ENCODE peak calls at places on chromosomes 13 and 19, in six cellular contexts. I is astrocyte, M is HepG2, D is OCI-LY7, C is SK-N-SH, K is neuronal stem cell. R is an unnamed sample. For H3K4me1, the result is how much of the 10 kb centered on the place peaks cover.

GRCh38 chr13:42035905-42036521 is 12.4 kb upstream of the DGKH start:
- DNase-seq in I (no peak), M (no peak), D (no peak), C (no peak), K (no peak), R (no peak)

GRCh38 chr13:113969973-113970611 is 3.8 kb downstream of the C13orf46 start:
- DNase-seq in I (no peak), M (no peak), D (no peak), C (no peak), K (no peak), R (peak)

GRCh38 chr13:98878421-98879126 is 99.3 kb downstream of the DOCK9 start:
- DNase-seq in I (no peak), M (no peak), D (no peak), C (no peak), K (no peak), R (no peak)

GRCh38 chr13:26742691-26743358 is 17.8 kb downstream of the GPR12 start:
- DNase-seq in I (no peak), M (no peak), D (no peak), C (no peak), K (no peak), R (no peak)

GRCh38 chr19:5002143-5002542 is 33.2 kb downstream of the KDM4B start:
- DNase-seq in I (peak), M (peak), D (no peak), C (no peak), K (no peak), R (peak)

GRCh38 chr13:95023405-95023804 is 277.8 kb downstream of the ABCC4 start:
- DNase-seq in I (no peak), M (no peak), D (no peak), C (no peak), K (no peak), R (no peak)

GRCh38 chr13:28636078-28636477 is 22.9 kb upstream of the POMP start:
- DNase-seq in I (peak), M (no peak), D (no peak), C (no peak), K (no peak), R (no peak)

GRCh38 chr19:58217607-58218391 is 10.9 kb upstream of the ZNF544 start:
- DNase-seq in I (no peak), M (no peak), D (no peak), C (no peak), K (no peak), R (no peak)

GRCh38 chr19:51690359-51691121 is 2.6 kb upstream of the SPACA6 start:
- DNase-seq in I (peak), M (no peak), D (peak), C (peak), K (peak), R (peak)

GRCh38 chr13:79543883-79544282 is 62.9 kb downstream of the NDFIP2 start:
- DNase-seq in I (no peak), M (no peak), D (no peak), C (no peak), K (no peak), R (no peak)

GRCh38 chr19:29014857-29015436 is 198.0 kb downstream of the UQCRFS1 start:
- DNase-seq in I (no peak), M (no peak), D (no peak), C (no peak), K (no peak), R (no peak)

GRCh38 chr13:87674143-87674772 is 3.1 kb downstream of the SLITRK5 start:
- DNase-seq in I (no peak), M (no peak), D (peak), C (peak), K (peak), R (no peak)

GRCh38 chr19:2064788-2065524 is 13.9 kb upstream of the MKNK2 start:
- DNase-seq in I (no peak), M (no peak), D (no peak), C (no peak), K (no peak), R (no peak)

GRCh38 chr13:77584111-77584510 is 48.6 kb downstream of the SCEL start:
- DNase-seq in I (no peak), M (no peak), D (no peak), C (no peak), K (no peak), R (no peak)

GRCh38 chr19:55647732-55648656 is at the start of gene CCDC106:
- DNase-seq in I (peak), M (peak), D (peak), C (peak), K (peak), R (peak)

GRCh38 chr13:77975358-77976042 is 56.9 kb upstream of the EDNRB start:
- DNase-seq in I (no peak), M (no peak), D (no peak), C (no peak), K (no peak), R (no peak)

GRCh38 chr13:59111711-59112110 is 1052.0 kb downstream of the DIAPH3 start:
- DNase-seq in I (peak), M (no peak), D (no peak), C (no peak), K (no peak), R (no peak)

GRCh38 chr19:29211562-29212416 is 1.2 kb downstream of the UQCRFS1 start:
- DNase-seq in I (peak), M (peak), D (no peak), C (peak), K (no peak), R (no peak)

GRCh38 chr13:74820809-74821208 is 661.2 kb downstream of the TBC1D4 start:
- DNase-seq in I (no peak), M (no peak), D (no peak), C (no peak), K (no peak), R (no peak)

GRCh38 chr13:64633948-64634347 is 2596.2 kb downstream of the PCDH9 start:
- DNase-seq in I (peak), M (no peak), D (no peak), C (no peak), K (no peak), R (no peak)

GRCh38 chr13:99331881-99332293 is 24.7 kb upstream of the GPR183 start:
- DNase-seq in I (no peak), M (no peak), D (peak), C (no peak), K (no peak), R (no peak)

GRCh38 chr13:60051754-60052153 is 112.0 kb downstream of the DIAPH3 start:
- DNase-seq in I (no peak), M (no peak), D (no peak), C (no peak), K (no peak), R (no peak)

DNA sequence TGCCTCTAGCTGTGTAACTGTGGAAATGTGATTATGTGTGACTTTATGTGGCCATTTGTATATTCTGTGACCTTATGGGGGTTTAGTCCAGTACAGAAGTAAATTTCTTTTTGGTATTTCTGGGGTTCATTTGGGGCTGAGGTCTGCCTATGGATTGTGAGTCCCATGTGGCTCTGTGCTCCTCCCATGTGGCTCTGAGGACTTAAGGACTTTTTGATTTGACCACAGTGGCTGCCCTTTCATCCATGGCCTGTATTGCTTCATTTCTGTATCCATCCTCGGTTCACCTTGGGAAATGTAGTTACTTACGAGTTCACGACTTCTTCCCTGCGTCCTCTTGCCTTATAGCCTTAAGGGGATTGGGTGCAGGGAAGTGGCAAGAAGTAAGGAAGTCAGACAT is 1.0 kb downstream of the ZNF420 start:
- DNase-seq in I (no peak), M (no peak), D (peak), C (no peak), K (no peak), R (no peak)
- H3K4me1 ChIP-seq in I (under half), M (under half), D (under half), C (under half), K (under half), R (under half)

GRCh38 chr19:18839465-18840287 is 7.9 kb downstream of the UPF1 start:
- DNase-seq in I (no peak), M (peak), D (no peak), C (no peak), K (no peak), R (no peak)
- H3K4me2 ChIP-seq in I (peak), M (peak), D (no peak), C (no peak), K (no peak), R (no peak)

GRCh38 chr13:39039033-39039432 is 777 bp downstream of the NHLRC3 start:
- DNase-seq in I (no peak), M (peak), D (peak), C (no peak), K (no peak), R (no peak)

GRCh38 chr13:39040206-39040605 is 1.9 kb downstream of the NHLRC3 start:
- DNase-seq in I (no peak), M (peak), D (no peak), C (no peak), K (no peak), R (no peak)

GRCh38 chr13:39037410-39037879 is 444 bp downstream of the PROSER1 start:
- DNase-seq in I (no peak), M (no peak), D (no peak), C (no peak), K (no peak), R (no peak)

GRCh38 chr13:39037880-39038568 is at the start of the genes NHLRC3 and PROSER1:
- DNase-seq in I (peak), M (peak), D (peak), C (peak), K (peak), R (peak)

DNA sequence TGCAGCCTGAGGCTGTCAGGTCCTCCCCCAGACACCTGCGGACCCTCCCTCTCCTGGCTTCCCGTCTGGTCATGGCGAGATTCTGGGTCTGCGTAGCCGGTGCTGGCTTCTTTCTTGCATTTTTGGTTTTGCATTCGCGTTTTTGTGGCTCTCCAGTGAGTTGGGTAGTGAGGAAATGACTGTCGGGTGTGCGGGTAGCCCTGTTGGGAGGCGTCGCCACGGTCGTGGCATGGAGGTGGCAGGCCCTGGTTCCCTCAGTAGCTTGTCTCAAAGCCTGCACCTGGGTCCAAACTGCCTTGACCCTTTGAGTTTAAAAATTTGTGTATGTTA is 278 bp downstream of the NHLRC3 start:
- DNase-seq in I (peak), M (peak), D (peak), C (no peak), K (no peak), R (no peak)
- H3K4me1 ChIP-seq in I (under half), M (under half), D (under half), C (under half), K (under half), R (under half)

GRCh38 chr19:45385392-45386221 is 15.2 kb upstream of the ERCC2 start:
- DNase-seq in I (no peak), M (no peak), D (no peak), C (peak), K (no peak), R (no peak)
- H3K4me2 ChIP-seq in I (peak), M (no peak), D (no peak), C (no peak), K (peak), R (no peak)

DNA sequence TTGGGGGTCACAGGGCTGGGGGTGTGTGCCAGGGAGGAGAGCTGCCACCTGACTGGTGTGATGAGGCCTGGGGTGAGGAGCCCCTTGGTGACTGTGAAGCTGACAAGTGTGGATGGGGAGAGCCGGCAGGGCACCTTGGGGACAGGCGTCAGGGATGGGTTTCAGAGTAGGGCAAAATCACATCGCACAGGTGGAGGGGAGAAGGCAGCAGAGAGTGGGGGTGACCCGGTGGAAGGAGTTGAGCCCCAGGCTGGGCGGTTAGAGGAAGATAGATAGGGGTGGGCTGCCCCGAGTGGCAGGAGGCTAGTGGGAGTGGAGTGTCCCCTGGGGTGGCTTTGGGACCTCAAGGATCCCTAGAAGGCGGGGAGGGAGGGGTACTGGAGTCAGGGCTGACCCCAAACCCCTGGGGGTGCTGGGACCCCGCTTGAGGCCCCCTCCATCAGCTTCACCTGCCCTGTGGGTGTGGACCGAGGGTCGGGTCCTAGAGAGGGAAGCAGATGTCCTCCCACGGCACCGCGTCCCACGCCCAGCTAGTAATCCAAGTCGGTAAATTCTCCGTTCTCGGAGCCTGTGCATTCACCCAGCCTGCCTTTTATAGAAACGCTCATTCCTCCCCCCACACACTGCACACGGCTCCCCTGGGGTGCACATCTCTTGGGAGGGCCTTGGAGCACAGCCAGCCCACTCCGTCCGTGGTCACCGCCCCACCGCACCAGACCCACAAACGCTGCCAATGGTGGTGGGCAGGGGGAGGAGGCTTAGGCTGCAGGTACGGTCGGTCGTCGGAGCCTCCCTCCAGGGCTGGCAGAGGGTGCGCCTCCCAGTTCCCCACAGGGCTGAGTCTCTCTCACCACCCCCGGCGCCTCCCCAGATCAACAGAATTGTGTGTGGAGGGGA is 2.4 kb downstream of the CTXN1 start:
- DNase-seq in I (no peak), M (no peak), D (no peak), C (no peak), K (no peak), R (no peak)
- H3K4me1 ChIP-seq in I (under half), M (under half), D (under half), C (under half), K (under half), R (under half)

GRCh38 chr19:11624064-11624463 is 26.8 kb downstream of the ZNF627 start:
- DNase-seq in I (peak), M (peak), D (no peak), C (no peak), K (no peak), R (no peak)
- H3K4me2 ChIP-seq in I (peak), M (peak), D (peak), C (no peak), K (no peak), R (no peak)

GRCh38 chr19:10655457-10656312 is 1.5 kb downstream of the ILF3 start:
- DNase-seq in I (peak), M (peak), D (peak), C (peak), K (no peak), R (peak)

GRCh38 chr19:10653482-10653731 is 739 bp upstream of the ILF3 start:
- DNase-seq in I (no peak), M (no peak), D (no peak), C (no peak), K (no peak), R (no peak)

GRCh38 chr19:10654610-10655456 is 687 bp downstream of the ILF3 start:
- DNase-seq in I (no peak), M (peak), D (peak), C (peak), K (peak), R (no peak)

GRCh38 chr19:10651821-10652220 is 2.3 kb upstream of the ILF3 start:
- DNase-seq in I (no peak), M (no peak), D (peak), C (no peak), K (no peak), R (no peak)

DNA sequence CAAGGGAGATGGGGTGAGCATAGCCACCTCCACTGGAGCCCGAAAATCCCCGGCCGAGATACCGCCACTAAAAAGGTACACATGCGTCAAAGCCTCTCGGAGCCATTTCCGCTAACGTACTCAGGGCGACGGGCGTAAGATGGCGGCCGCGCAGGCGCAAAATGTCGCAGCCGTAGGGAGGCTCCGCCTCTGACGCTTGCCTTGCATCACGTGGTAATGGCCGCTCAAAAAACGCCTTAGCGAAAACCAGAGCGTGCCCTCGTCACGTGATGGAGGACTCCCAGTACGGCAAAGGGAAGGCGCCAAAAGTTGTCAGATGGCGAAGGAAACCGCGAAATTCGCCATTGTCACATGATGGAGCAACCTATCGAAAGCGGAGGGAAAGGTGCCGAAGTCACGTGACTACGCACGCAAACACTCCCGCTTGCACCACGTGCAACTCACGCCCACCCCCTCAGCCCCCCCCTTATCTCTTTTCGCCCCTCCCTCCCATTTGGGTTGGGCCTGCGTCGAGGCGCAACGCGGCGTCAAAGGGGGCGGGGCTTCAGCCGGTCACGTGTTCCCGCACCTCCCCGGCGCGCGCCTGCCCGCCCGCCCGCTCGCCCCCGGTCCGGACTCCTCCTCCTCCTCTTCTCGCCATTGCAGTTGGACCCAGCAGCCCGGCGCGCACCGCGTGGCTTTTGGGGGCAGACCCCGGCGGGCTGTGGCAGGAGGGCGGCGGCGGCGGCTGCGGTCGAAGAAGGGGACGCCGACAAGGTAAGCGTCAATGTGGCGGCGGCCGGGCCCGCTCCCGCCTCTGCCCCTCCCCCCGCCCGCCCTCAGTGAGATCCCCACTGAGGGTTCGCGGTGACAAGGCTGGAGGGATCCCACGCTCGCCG is at the start of gene ILF3:
- DNase-seq in I (peak), M (peak), D (peak), C (peak), K (peak), R (peak)
- H3K4me1 ChIP-seq in I (under half), M (under half), D (under half), C (under half), K (under half), R (under half)

DNA sequence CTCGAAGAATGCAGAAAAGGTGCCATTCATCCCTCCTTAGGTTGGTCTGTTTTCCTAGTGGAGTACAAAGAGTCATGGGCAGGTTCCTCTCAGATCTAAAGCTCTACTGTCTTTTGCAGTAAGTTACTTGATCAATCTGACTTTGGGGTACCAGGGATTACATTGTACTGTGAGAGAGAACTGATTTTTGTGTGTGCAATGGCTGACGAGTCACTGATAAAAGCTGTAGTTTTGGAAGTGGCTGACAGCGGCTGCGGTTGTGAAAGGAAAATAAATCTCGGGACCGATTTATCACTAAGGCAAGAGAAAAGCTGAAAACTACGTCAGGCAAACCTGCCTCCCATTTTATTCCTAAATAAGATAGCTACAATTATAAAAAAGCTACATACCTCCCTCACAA is 26.9 kb downstream of the UTP14C start:
- DNase-seq in I (no peak), M (no peak), D (no peak), C (no peak), K (no peak), R (no peak)
- H3K4me2 ChIP-seq in I (no peak), M (no peak), D (no peak), C (no peak), K (no peak), R (no peak)

GRCh38 chr13:111181977-111182376 is 66.9 kb downstream of the ARHGEF7 start:
- DNase-seq in I (no peak), M (no peak), D (no peak), C (no peak), K (no peak), R (peak)

GRCh38 chr13:111186305-111186930 is 71.3 kb downstream of the ARHGEF7 start:
- DNase-seq in I (no peak), M (no peak), D (peak), C (no peak), K (no peak), R (no peak)

GRCh38 chr13:111183087-111183645 is 68.1 kb downstream of the ARHGEF7 start:
- DNase-seq in I (no peak), M (no peak), D (no peak), C (no peak), K (no peak), R (no peak)

GRCh38 chr13:111184685-111185401 is 69.7 kb downstream of the ARHGEF7 start:
- DNase-seq in I (no peak), M (no peak), D (peak), C (no peak), K (no peak), R (no peak)

GRCh38 chr13:111183959-111184684 is 69.0 kb downstream of the ARHGEF7 start:
- DNase-seq in I (no peak), M (no peak), D (peak), C (no peak), K (no peak), R (no peak)
- H3K4me1 ChIP-seq in I (under half), M (under half), D (half or more), C (under half), K (under half), R (under half)